ENCODE peak calls at places on chromosomes 16 and 17, in four cellular contexts. Q is psoas muscle, B is testis, D is H9. Z is an unnamed sample.

GRCh38 chr16:69049146-69049545 is 56.3 kb upstream of the HAS3 start:
- DNase-seq in B (no peak), Q (no peak), D (no peak), Z (no peak)

GRCh38 chr16:67844441-67844840 is 2.3 kb upstream of the NUTF2 start:
- DNase-seq in B (no peak), D (no peak), Q (no peak), Z (no peak)

GRCh38 chr16:25596194-25596593 is 95.6 kb upstream of the HS3ST4 start:
- DNase-seq in D (no peak), Q (no peak), B (no peak), Z (no peak)

GRCh38 chr16:30112197-30113030 is 923 bp downstream of the GDPD3 start:
- DNase-seq in B (peak), D (peak), Q (peak), Z (peak)

GRCh38 chr16:55036371-55036821 is 105.7 kb downstream of the IRX5 start:
- DNase-seq in D (peak), B (no peak), Q (no peak), Z (no peak)

GRCh38 chr16:86120201-86120981 is 221.4 kb downstream of the IRF8 start:
- DNase-seq in B (no peak), Q (no peak), D (no peak), Z (no peak)

GRCh38 chr16:82605863-82606620 is 20.7 kb upstream of the CDH13 start:
- DNase-seq in D (peak), Q (no peak), B (no peak), Z (no peak)

GRCh38 chr17:40035162-40035559 is 19.0 kb downstream of the MED24 start:
- DNase-seq in Q (no peak), B (peak), D (peak), Z (no peak)

GRCh38 chr16:83744521-83744981 is 63.2 kb upstream of the HSBP1 start:
- DNase-seq in B (peak), Q (peak), D (peak), Z (no peak)

GRCh38 chr17:81682565-81683207 is 911 bp downstream of the ARL16 start:
- DNase-seq in B (no peak), Q (no peak), D (no peak), Z (no peak)

GRCh38 chr16:10558746-10559641 is 21.4 kb downstream of the EMP2 start:
- DNase-seq in Q (peak), B (peak), D (no peak), Z (no peak)

GRCh38 chr17:17786998-17787397 is 49.8 kb downstream of the SREBF1 start:
- DNase-seq in Q (no peak), D (no peak), B (no peak), Z (no peak)

GRCh38 chr17:47315451-47316266 is 8.1 kb upstream of the EFCAB13 start:
- DNase-seq in D (no peak), B (peak), Q (no peak), Z (peak)

GRCh38 chr16:64920211-64920610 is 201.7 kb downstream of the CDH11 start:
- DNase-seq in B (no peak), Q (no peak), D (no peak), Z (no peak)

DNA sequence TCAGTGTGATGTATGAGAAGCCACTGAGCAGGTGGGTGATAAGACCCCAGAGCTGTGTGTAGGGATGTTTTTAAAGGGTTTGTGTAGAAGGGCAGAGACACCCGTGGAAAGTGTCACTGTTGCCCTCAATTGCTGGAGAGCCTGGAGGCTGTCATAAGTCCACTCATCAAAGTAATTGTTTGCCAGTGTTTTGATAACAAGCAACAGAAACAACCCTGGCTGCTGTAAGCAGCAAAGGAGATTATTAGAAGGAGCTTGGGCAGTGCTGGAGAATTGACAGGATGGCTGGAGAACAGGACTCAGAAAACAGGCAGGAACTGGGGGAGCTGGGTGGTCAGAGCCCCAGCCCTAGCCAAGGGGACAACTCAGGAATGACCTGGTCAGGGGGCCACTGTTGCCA is 119.6 kb downstream of the CCDC182 start:
- DNase-seq in B (no peak), Q (no peak), D (no peak), Z (no peak)
- H3K27ac ChIP-seq in B (no peak), Q (no peak), D (no peak), Z (no peak)

GRCh38 chr17:2462481-2462880 is 49.2 kb downstream of the METTL16 start:
- DNase-seq in B (no peak), Q (no peak), D (no peak), Z (no peak)

GRCh38 chr17:2456475-2456874 is 55.2 kb downstream of the METTL16 start:
- DNase-seq in Q (no peak), B (no peak), D (no peak), Z (no peak)

GRCh38 chr17:2457913-2458312 is 53.8 kb downstream of the METTL16 start:
- DNase-seq in B (no peak), D (no peak), Q (no peak), Z (no peak)

GRCh38 chr17:2455956-2456355 is 55.1 kb upstream of the MNT start:
- DNase-seq in B (no peak), Q (no peak), D (no peak), Z (no peak)

GRCh38 chr17:2459917-2460271 is 51.8 kb downstream of the METTL16 start:
- DNase-seq in D (no peak), B (no peak), Q (no peak), Z (no peak)
- H3K27ac ChIP-seq in D (no peak), B (peak), Q (no peak), Z (no peak)

GRCh38 chr16:57192720-57193486 is 6.8 kb downstream of the RSPRY1 start:
- DNase-seq in D (no peak), Q (no peak), B (no peak), Z (no peak)
- H3K27ac ChIP-seq in D (no peak), Q (no peak), B (no peak), Z (no peak)

GRCh38 chr17:66191607-66192377 is at the start of gene CEP112:
- DNase-seq in B (peak), D (peak), Q (peak), Z (peak)

GRCh38 chr17:66190738-66191606 is 961 bp downstream of the CEP112 start:
- DNase-seq in B (peak), Q (no peak), D (no peak), Z (no peak)

GRCh38 chr17:66187718-66188117 is 4.2 kb downstream of the CEP112 start:
- DNase-seq in D (no peak), Q (no peak), B (no peak), Z (no peak)

GRCh38 chr17:66198242-66198641 is 6.3 kb upstream of the CEP112 start:
- DNase-seq in Q (no peak), D (no peak), B (no peak), Z (no peak)

DNA sequence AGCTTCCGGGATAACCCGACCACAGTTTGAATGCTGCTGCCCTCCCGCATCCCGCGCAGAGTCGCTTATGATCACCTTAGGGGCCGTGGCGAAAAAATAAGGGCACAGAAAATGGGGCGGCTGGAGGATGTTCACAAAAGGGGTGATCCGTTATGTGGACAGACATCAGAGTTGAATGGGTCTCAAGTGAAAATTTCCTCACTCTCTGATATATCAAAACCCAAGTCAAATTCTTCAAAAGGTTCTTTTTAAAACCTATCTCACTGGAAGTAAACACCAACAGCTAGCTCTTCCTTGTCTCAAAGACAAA is 400 bp upstream of the CEP112 start:
- DNase-seq in Q (no peak), D (no peak), B (no peak), Z (no peak)
- H3K27ac ChIP-seq in Q (peak), D (no peak), B (peak), Z (no peak)

GRCh38 chr17:7549401-7550055 is 670 bp downstream of the TNFSF12 start:
- DNase-seq in D (no peak), Q (no peak), B (no peak), Z (peak)
- H3K27ac ChIP-seq in D (no peak), Q (peak), B (peak), Z (peak)

DNA sequence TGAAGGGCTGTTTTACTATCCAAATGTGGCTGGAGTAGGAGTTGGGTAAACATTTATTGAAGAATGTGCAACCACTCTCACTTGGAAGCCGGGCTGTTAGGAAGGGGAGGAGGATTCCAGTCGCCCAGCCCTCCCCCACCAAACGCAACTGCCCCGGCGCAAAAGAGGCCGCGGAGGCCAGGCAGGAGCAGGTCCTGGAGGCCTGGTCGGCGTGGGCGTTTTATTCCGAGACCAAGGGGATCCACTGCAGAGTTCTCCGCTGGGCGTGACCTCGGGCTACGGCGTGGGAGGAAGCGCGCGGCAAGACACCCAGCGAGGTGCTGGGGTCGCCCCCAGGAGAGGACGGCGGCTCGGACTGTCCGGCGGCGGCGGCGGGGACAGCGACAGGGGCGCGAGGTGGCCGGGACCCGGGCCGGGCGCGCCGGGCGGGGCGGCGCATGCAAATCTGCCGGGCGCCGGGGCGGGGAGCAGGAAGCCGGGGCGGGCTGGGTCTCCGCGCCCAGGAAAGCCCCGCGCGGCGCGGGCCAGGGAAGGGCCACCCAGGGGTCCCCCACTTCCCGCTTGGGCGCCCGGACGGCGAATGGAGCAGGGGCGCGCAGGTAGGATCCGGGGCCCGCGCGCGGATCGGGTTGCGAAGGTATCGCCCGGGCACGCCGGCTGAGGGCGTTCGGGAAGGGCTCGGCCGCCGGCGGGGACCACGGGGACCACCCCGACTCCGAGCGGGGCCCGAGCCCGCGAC is at the start of gene IL4R:
- DNase-seq in B (peak), D (peak), Q (peak), Z (peak)
- H3K27ac ChIP-seq in B (peak), D (no peak), Q (peak), Z (peak)

DNA sequence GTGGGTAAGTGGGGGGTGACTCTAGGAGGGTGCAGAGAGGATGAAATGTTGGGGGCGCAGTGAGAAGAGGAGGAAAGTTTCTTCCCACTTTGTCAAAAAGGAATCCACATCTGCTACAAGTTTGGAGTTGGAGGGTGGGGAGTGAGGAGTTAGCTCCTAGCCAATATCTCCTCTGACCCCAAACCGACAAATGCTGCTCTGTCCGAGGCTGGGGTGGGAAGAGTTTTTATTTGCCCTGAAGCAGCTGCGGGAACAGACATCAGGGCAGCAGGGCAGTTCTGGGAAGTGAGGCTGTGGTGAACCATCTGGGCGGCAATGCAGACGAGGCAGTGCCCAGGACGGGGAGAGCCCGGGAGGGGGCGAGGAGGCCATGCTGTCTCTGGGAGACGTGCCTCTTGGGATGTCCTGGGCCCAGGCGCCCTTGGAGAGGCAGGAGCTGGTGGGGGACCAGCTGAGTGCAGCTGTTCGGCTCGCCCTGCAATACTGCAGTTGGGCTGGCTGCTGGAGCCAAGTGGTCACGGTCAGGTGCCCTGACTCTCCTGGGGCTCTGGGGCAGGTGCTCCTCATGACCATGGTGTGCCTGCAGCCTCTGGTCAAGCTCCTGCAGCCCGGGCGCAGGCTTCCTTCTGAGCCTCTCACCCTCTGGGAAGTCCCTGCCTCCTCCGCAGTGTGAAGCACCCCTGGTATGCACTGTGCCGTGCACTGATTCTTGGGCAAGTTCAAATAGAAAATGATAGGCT is 6.4 kb upstream of the SOCS3 start:
- DNase-seq in Q (no peak), B (peak), D (peak), Z (no peak)
- H3K27ac ChIP-seq in Q (no peak), B (peak), D (peak), Z (no peak)

GRCh38 chr17:72134560-72135399 is 14.0 kb downstream of the SOX9 start:
- DNase-seq in B (no peak), D (no peak), Q (no peak), Z (peak)
- H3K27ac ChIP-seq in B (no peak), D (no peak), Q (no peak), Z (no peak)

GRCh38 chr16:73523209-73523608 is 475.3 kb upstream of the ZFHX3 start:
- DNase-seq in D (no peak), Q (no peak), B (no peak), Z (no peak)
- H3K27ac ChIP-seq in D (no peak), Q (no peak), B (no peak), Z (no peak)